ENCODE peak calls at places on chromosomes 11 and 22, in four cellular contexts. H is IMR-90, R is H9, M is H1. D is an unnamed sample.

GRCh38 chr11:439315-440064 is 2.3 kb downstream of the ANO9 start:
- DNase-seq in M (no peak), R (no peak), H (no peak), D (no peak)

GRCh38 chr22:45164217-45165123 is 745 bp downstream of the NUP50 start:
- DNase-seq in H (no peak), M (peak), R (no peak), D (peak)

GRCh38 chr11:59614277-59615131 is 1.1 kb downstream of the OSBP start:
- DNase-seq in M (no peak), R (no peak), H (no peak), D (peak)

GRCh38 chr22:25488244-25489020 is 76.0 kb upstream of the GRK3 start:
- DNase-seq in M (no peak), R (no peak), H (peak), D (no peak)

GRCh38 chr11:31060880-31061279 is 308.7 kb downstream of the DCDC1 start:
- DNase-seq in R (no peak), M (no peak), H (peak), D (no peak)

GRCh38 chr22:42792909-42793847 is 63.9 kb downstream of the ARFGAP3 start:
- DNase-seq in H (no peak), R (no peak), M (no peak), D (no peak)

GRCh38 chr22:17084554-17085276 is at the start of gene IL17RA:
- DNase-seq in M (peak), H (peak), R (peak), D (peak)

GRCh38 chr11:112085822-112086421 is 634 bp downstream of the TIMM8B start:
- DNase-seq in R (no peak), M (peak), H (peak), D (peak)

GRCh38 chr11:19793356-19793755 is 80.7 kb downstream of the NAV2 start:
- DNase-seq in R (no peak), M (no peak), H (no peak), D (no peak)

GRCh38 chr11:6735306-6735705 is 36.5 kb downstream of the OR2AG2 start:
- DNase-seq in R (no peak), H (no peak), M (no peak), D (no peak)

DNA sequence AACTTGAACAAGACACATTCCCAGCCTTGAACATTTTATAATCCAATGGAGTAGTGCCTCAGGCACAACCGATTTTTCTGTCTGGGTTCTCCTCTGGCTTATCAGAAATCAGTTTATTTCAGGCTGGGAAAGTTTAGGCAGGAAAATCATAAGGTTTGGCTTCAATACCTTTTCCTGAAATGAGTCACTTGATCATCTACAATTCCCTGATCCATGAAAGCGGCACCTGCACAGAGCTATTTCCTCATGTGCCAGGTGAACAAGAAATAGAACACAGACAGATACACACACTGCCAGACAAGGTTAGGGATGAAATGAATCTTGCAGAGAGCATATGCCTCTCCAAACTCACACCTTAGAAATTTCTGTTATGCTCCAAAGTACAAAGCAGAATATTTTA is 106.7 kb upstream of the OR9G4 start:
- DNase-seq in R (no peak), M (no peak), H (no peak), D (no peak)
- H3K56ac ChIP-seq in R (no peak), M (no peak), H (no peak), D (no peak)

DNA sequence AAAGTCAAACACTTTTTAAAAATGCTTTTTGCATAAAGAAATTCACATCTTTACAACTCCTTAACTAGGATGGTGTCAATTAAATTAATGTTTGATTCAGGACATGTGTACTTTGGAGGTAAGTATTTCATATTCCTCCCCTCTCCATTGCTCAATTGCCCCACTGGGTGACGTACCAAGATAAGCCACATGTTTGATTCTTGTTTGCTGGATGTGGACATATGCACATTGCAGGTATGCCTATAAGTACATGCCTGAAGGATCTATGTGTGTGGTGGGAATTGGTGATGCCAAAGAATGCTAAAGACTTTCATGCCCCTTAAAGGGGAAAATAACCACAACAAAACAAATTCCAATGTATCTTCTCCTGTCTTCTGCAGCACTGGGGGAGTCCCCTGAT is 5.8 kb downstream of the CD44 start:
- DNase-seq in R (no peak), H (peak), M (no peak), D (no peak)
- H3K56ac ChIP-seq in R (no peak), H (peak), M (no peak), D (no peak)

DNA sequence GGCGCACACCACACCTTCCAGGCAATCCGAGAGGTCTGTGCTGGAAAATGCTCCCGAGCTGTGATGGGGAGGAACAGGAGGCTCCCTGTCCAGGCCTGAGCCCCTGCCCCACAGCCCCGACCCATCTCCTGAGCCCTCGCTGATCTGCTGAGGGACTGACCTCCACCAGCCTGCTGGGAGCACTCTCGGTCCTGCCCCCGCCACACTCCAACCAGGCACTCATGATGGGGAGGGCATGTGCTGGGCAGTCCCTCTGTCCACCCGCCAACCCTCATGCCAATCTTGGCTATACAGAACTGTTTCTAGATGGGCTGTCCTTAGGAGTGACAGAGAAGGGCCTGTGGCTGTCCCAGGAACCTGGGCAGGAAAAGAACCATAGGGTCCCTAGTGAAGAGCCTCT is 70.8 kb downstream of the TRMU start:
- DNase-seq in R (no peak), H (no peak), M (no peak), D (no peak)
- H3K56ac ChIP-seq in R (no peak), H (no peak), M (no peak), D (no peak)

GRCh38 chr11:83549984-83550667 is 264.0 kb upstream of the CCDC90B start:
- DNase-seq in H (no peak), R (no peak), M (no peak), D (no peak)
- H3K56ac ChIP-seq in H (no peak), R (no peak), M (no peak), D (no peak)

GRCh38 chr22:50245214-50246072 is 620 bp upstream of the TUBGCP6 start:
- DNase-seq in M (no peak), H (no peak), R (no peak), D (no peak)
- H3K56ac ChIP-seq in M (no peak), H (peak), R (no peak), D (peak)

GRCh38 chr11:57325735-57326048 is 940 bp upstream of the TNKS1BP1 start:
- DNase-seq in R (no peak), H (no peak), M (no peak), D (no peak)

GRCh38 chr11:57331720-57332119 is 4.0 kb downstream of the SSRP1 start:
- DNase-seq in H (no peak), R (no peak), M (no peak), D (no peak)

GRCh38 chr11:57332694-57333440 is 2.8 kb downstream of the SSRP1 start:
- DNase-seq in H (no peak), M (no peak), R (no peak), D (no peak)

GRCh38 chr11:57327721-57328120 is 3.0 kb upstream of the TNKS1BP1 start:
- DNase-seq in R (no peak), M (no peak), H (no peak), D (no peak)

DNA sequence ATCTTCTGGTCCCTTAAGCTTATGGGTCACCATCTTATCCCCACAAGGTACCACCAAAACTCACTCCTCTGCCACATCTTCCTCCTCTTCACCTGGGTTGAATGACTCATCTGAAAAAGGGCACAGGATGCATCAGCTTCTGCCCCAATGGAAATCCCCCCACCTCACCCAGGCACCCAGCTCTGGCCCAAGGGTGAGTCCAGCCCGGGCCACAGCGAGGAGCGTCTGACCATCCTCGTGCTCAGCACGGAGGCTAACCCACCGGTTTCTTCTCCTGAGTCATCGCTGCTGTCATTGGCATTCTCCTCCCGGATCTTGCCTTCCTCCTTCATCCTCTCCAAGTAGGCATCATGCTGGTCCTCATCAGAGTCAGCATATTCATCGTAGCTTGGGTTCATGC is 5.3 kb upstream of the TNKS1BP1 start:
- DNase-seq in H (no peak), M (no peak), R (no peak), D (no peak)
- H3K56ac ChIP-seq in H (no peak), M (no peak), R (no peak), D (no peak)

GRCh38 chr11:2224254-2224653 is 46.1 kb downstream of the ASCL2 start:
- DNase-seq in H (no peak), M (no peak), R (no peak), D (no peak)
- H3K56ac ChIP-seq in H (no peak), M (no peak), R (no peak), D (no peak)

GRCh38 chr11:9642894-9643293 is 21.0 kb upstream of the SWAP70 start:
- DNase-seq in R (no peak), M (no peak), H (no peak), D (no peak)

GRCh38 chr11:9633674-9634073 is 30.2 kb upstream of the SWAP70 start:
- DNase-seq in R (no peak), M (no peak), H (no peak), D (no peak)

GRCh38 chr11:9639985-9640384 is 23.9 kb upstream of the SWAP70 start:
- DNase-seq in M (no peak), R (no peak), H (no peak), D (no peak)

GRCh38 chr11:9643751-9644150 is 20.1 kb upstream of the SWAP70 start:
- DNase-seq in M (no peak), R (no peak), H (no peak), D (no peak)

GRCh38 chr11:9639099-9639498 is 24.8 kb upstream of the SWAP70 start:
- DNase-seq in H (no peak), R (no peak), M (no peak), D (no peak)
- H3K56ac ChIP-seq in H (no peak), R (no peak), M (no peak), D (no peak)

GRCh38 chr22:19904174-19904856 is 37.3 kb upstream of the COMT start:
- DNase-seq in M (peak), H (no peak), R (no peak), D (no peak)
- H3K56ac ChIP-seq in M (no peak), H (no peak), R (no peak), D (no peak)

GRCh38 chr22:38739300-38740055 is 16.3 kb downstream of the SUN2 start:
- DNase-seq in M (no peak), R (no peak), H (no peak), D (no peak)
- H3K56ac ChIP-seq in M (no peak), R (no peak), H (no peak), D (no peak)